ENCODE peak calls at places on chromosome 21, in four cellular contexts. Q, H, J and C are unnamed samples.

GRCh38 chr21:32826317-32827167 is 55.0 kb upstream of the PAXBP1 start:
- DNase-seq in H (peak), J (no peak), Q (no peak), C (peak)

GRCh38 chr21:36994501-36995189 is 11.9 kb upstream of the RIPPLY3 start:
- DNase-seq in Q (no peak), H (peak), J (no peak), C (no peak)

GRCh38 chr21:30436986-30437385 is 3.1 kb upstream of the KRTAP15-1 start:
- DNase-seq in H (no peak), Q (no peak), J (no peak), C (no peak)

GRCh38 chr21:32521736-32522360 is 63.5 kb downstream of the TCP10L start:
- DNase-seq in H (no peak), J (no peak), Q (no peak), C (no peak)

GRCh38 chr21:40847956-40848355 is 998 bp upstream of the DSCAM start:
- DNase-seq in H (no peak), Q (no peak), J (no peak), C (no peak)

GRCh38 chr21:17819114-17819877 is at the start of gene C21orf91:
- DNase-seq in J (peak), H (peak), Q (peak), C (peak)

GRCh38 chr21:37128069-37128468 is 55.0 kb downstream of the TTC3 start:
- DNase-seq in J (no peak), Q (no peak), H (no peak), C (no peak)

GRCh38 chr21:32909393-32909792 is 116.3 kb upstream of the OLIG2 start:
- DNase-seq in Q (no peak), J (no peak), H (no peak), C (no peak)

GRCh38 chr21:17250651-17251294 is 262.1 kb upstream of the CXADR start:
- DNase-seq in Q (no peak), J (no peak), H (no peak), C (no peak)

GRCh38 chr21:20737227-20737626 is 261.0 kb upstream of the NCAM2 start:
- DNase-seq in J (no peak), Q (no peak), H (no peak), C (no peak)

GRCh38 chr21:30349572-30349971 is 1.2 kb upstream of the KRTAP23-1 start:
- DNase-seq in J (no peak), Q (no peak), H (no peak), C (no peak)

GRCh38 chr21:35026617-35027557 is 22.2 kb downstream of the RUNX1 start:
- DNase-seq in Q (no peak), H (peak), J (peak), C (peak)

GRCh38 chr21:37006243-37006520 is 320 bp upstream of the RIPPLY3 start:
- DNase-seq in J (no peak), H (no peak), Q (no peak), C (no peak)

GRCh38 chr21:36125513-36126121 is 9.3 kb upstream of the CBR3 start:
- DNase-seq in H (peak), J (peak), Q (no peak), C (no peak)

GRCh38 chr21:37365657-37366487 is 701 bp upstream of the DYRK1A start:
- DNase-seq in H (peak), Q (no peak), J (peak), C (no peak)

GRCh38 chr21:14076143-14076806 is 134.5 kb downstream of the LIPI start:
- DNase-seq in Q (no peak), J (no peak), H (no peak), C (no peak)

GRCh38 chr21:35329940-35330670 is 281.0 kb upstream of the RUNX1 start:
- DNase-seq in J (no peak), H (no peak), Q (no peak), C (no peak)

GRCh38 chr21:31660134-31660565 is 657 bp downstream of the SOD1 start:
- DNase-seq in H (peak), J (peak), Q (no peak), C (no peak)

GRCh38 chr21:29943885-29944284 is 4.1 kb upstream of the GRIK1 start:
- DNase-seq in J (no peak), H (no peak), Q (no peak), C (no peak)

GRCh38 chr21:38467911-38468310 is 30.4 kb downstream of the ERG start:
- DNase-seq in J (no peak), H (no peak), Q (no peak), C (no peak)

GRCh38 chr21:20968391-20968790 is 29.8 kb upstream of the NCAM2 start:
- DNase-seq in Q (no peak), H (no peak), J (no peak), C (no peak)

GRCh38 chr21:33388188-33388587 is 15.0 kb upstream of the IFNGR2 start:
- DNase-seq in H (no peak), J (no peak), Q (no peak), C (no peak)

GRCh38 chr21:24369751-24370150 is 1237.5 kb downstream of the MRPL39 start:
- DNase-seq in H (no peak), J (no peak), Q (no peak), C (no peak)

GRCh38 chr21:24369278-24369677 is 1238.0 kb downstream of the MRPL39 start:
- DNase-seq in J (no peak), H (no peak), Q (no peak), C (no peak)

DNA sequence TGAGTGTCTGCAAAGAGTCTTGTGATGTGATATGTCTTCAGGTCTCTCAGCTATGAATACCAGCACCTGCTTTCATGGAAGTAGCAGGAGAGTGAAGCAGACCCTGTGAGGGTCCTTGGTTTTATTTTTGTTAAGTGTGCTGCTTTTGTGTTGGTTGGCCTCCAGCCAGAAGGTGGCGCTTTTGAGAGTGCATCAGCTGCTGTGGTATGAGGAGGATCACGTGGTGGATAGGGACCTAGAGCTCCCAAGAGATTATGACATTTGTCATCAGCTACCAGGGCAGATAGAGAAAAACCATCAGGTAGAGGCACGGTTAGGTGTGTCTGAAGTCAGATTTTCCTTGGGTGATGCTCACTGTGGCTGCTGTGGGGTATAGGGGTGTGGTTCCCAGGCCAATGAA is 1232.1 kb downstream of the MRPL39 start:
- DNase-seq in Q (no peak), H (no peak), J (no peak), C (no peak)
- TF ChIP-seq CTCF in Q (no peak), H (no peak), J (no peak), C (peak)

GRCh38 chr21:45294509-45295291 is 7.0 kb upstream of the POFUT2 start:
- DNase-seq in H (peak), Q (peak), J (peak), C (no peak)
- H3K4me3 ChIP-seq in H (no peak), Q (peak), J (peak), C (no peak)

GRCh38 chr21:42513985-42514882 is 582 bp downstream of the SLC37A1 start:
- DNase-seq in H (peak), Q (no peak), J (peak), C (no peak)

GRCh38 chr21:42514883-42515228 is 1.2 kb downstream of the SLC37A1 start:
- DNase-seq in J (no peak), Q (no peak), H (no peak), C (no peak)

GRCh38 chr21:42512346-42513034 is 1.2 kb upstream of the SLC37A1 start:
- DNase-seq in J (no peak), H (no peak), Q (no peak), C (no peak)

GRCh38 chr21:42515708-42516502 is 2.3 kb downstream of the SLC37A1 start:
- DNase-seq in H (no peak), J (no peak), Q (no peak), C (no peak)

GRCh38 chr21:42513151-42513984 is at the start of gene SLC37A1:
- DNase-seq in Q (no peak), J (no peak), H (no peak), C (no peak)
- TF ChIP-seq CTCF in Q (no peak), J (no peak), H (no peak), C (no peak)

GRCh38 chr21:28884481-28884880 is 108.2 kb downstream of the LTN1 start:
- DNase-seq in Q (no peak), H (peak), J (no peak), C (peak)

GRCh38 chr21:28884976-28885852 is 107.5 kb downstream of the LTN1 start:
- DNase-seq in H (peak), Q (peak), J (peak), C (peak)

GRCh38 chr21:28883931-28884330 is 108.7 kb downstream of the LTN1 start:
- DNase-seq in J (no peak), Q (no peak), H (no peak), C (no peak)

GRCh38 chr21:28882345-28882744 is 110.3 kb downstream of the LTN1 start:
- DNase-seq in J (no peak), H (no peak), Q (no peak), C (no peak)

DNA sequence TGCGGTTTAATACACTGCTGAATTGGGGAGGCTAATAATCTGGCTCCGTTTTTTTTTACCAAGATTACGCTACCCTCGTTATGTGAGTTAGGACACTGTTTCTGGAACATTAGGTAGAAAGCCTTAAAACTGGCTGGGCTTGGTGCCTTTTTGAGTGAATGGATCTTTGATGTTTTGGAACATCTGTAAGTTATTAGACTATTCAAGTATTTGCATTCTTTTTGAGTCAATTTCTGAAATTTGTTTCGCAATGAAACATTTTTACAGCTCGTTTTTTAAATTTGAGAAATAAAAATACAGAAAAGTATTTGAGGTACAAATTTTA is 106.9 kb downstream of the LTN1 start:
- DNase-seq in H (no peak), Q (no peak), J (no peak), C (no peak)
- H3K4me3 ChIP-seq in H (no peak), Q (no peak), J (no peak), C (no peak)

GRCh38 chr21:44454747-44455523 is at the start of gene LRRC3:
- DNase-seq in Q (peak), H (peak), J (peak), C (peak)

GRCh38 chr21:44454058-44454457 is 1.3 kb upstream of the LRRC3 start:
- DNase-seq in Q (no peak), J (no peak), H (no peak), C (no peak)

GRCh38 chr21:44456915-44457736 is 1.8 kb downstream of the LRRC3 start:
- DNase-seq in J (no peak), Q (no peak), H (no peak), C (no peak)

GRCh38 chr21:44456207-44456914 is 1.1 kb downstream of the LRRC3 start:
- DNase-seq in H (no peak), J (no peak), Q (no peak), C (no peak)

DNA sequence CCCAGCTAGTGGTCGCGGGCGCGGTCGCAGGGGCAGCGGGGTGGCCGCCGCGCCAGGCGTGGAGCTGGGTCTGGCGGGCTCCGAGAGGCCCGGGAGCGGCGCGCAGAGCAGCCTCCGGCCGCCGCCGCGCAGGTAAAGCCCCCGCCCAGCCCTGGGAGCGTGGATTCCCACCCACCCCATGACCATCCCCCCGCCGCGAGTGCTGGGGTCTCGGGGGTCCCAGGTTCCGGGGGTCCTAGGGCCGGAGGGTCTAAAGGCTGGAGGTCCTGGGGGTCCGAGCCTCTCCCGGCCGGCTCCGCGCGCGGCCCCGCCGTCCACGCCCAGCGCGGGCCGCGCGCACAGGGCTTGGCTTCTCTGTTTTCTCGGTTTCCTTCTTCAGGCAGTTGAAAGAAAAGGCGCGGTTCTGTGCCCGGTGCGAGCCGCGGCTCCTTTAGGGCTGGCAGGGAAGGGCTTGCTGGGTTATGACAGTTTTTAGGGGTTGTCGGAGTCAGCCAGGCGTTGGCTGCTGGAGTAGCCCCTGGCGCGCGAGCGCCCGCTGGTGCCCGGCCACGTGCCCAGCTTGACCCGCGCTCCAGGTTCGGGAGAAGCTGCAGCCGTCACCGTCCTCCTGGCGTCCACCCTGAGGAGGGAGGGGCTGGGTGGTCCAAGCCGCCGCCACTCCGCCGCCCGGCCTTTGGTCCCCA is 355 bp downstream of the LRRC3 start:
- DNase-seq in J (no peak), Q (no peak), H (peak), C (no peak)
- TF ChIP-seq CTCF in J (no peak), Q (no peak), H (peak), C (peak)

DNA sequence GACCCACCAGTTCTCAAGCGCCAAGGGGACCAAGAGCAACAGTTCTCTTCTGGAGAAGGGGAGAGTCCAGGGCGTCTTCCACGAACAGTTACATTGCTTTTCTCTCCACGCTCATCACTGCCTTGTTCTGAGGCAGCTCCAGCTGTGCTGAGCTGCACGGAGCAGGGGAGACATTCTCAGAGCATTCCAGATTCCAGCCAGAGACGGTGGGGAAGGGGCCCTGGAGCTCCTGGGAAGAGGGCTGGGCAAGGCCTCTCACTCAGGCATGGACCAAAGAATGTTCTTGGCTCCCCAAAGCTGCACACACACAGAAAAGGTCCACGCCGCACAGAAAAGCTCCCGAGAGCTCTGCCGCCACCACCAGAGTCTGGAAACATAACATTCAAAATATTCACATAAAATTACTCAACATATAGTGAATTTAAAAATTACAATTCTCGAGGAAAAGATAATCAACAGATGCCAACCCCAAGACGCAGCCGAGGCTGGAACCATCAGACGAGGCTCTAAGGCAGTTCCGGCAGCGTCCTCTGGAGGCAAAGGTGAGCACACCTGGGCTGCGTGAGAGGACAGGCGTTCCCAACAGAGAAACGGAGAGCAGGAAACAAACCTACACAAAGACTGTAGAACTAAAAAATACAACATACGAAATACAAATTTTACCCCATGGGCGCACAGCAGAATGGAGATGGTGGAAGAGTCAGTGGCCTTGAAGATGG is 40.5 kb downstream of the UBE2G2 start:
- DNase-seq in J (peak), H (no peak), Q (no peak), C (no peak)
- H3K4me3 ChIP-seq in J (no peak), H (no peak), Q (no peak), C (no peak)

GRCh38 chr21:26845066-26845749 is at the start of gene ADAMTS1:
- DNase-seq in J (peak), Q (peak), H (peak), C (no peak)
- TF ChIP-seq CTCF in J (no peak), Q (no peak), H (peak), C (no peak)